ENCODE peak calls at places on chromosomes 4 and X, in four cellular contexts. T is right cardiac atrium; L is activated CD8-positive, alpha-beta memory T cell treated with anti-CD3 and anti-CD28 coated beads for 1 hour; B is pons. K is an unnamed sample.

GRCh38 chrX:12657433-12657832 is 133.8 kb upstream of the PRPS2 start:
- DNase-seq in T (no peak), L (no peak), B (no peak), K (no peak)

GRCh38 chr4:54015421-54016065 is 48.9 kb downstream of the CHIC2 start:
- DNase-seq in T (no peak), L (no peak), B (no peak), K (no peak)

GRCh38 chrX:18753603-18754002 is 46.2 kb downstream of the PPEF1 start:
- DNase-seq in T (no peak), L (no peak), B (no peak), K (no peak)

GRCh38 chr4:55177461-55177860 is 52.1 kb upstream of the KDR start:
- DNase-seq in T (no peak), L (no peak), B (no peak), K (no peak)

GRCh38 chr4:141771889-141772830 is 135.8 kb downstream of the IL15 start:
- DNase-seq in T (no peak), L (no peak), B (no peak), K (no peak)

GRCh38 chrX:119753639-119754257 is 4.6 kb upstream of the SOWAHD start:
- DNase-seq in T (no peak), L (peak; percentile 24), B (peak; percentile 17), K (no peak)

GRCh38 chr4:41256740-41257256 is at the start of gene UCHL1:
- DNase-seq in T (peak; percentile 80), L (no peak), B (no peak), K (peak; percentile 21)

GRCh38 chrX:65196758-65197371 is 220.6 kb upstream of the ZC4H2 start:
- DNase-seq in T (peak; percentile 36), L (no peak), B (no peak), K (no peak)

K was measured in heart left ventricle.